ENCODE peak calls at places on chromosomes 11 and 22, in four cellular contexts. P is nephron progenitor cell, S is endothelial cell, F is fibroblast of lung. N is an unnamed sample.

GRCh38 chr11:17531818-17532131 is 12.4 kb downstream of the USH1C start:
- DNase-seq in P (no peak), S (no peak), F (peak; percentile 63), N (peak; percentile 78)

GRCh38 chr11:66987158-66987620 is 12.1 kb downstream of the C11orf86 start:
- DNase-seq in P (peak; percentile 33), S (no peak), F (no peak), N (no peak)

GRCh38 chr22:29870574-29870973 is 12.4 kb upstream of the MTMR3 start:
- DNase-seq in P (no peak), S (no peak), F (peak; percentile 48), N (no peak)

GRCh38 chr11:73889019-73889418 is 12.2 kb downstream of the PAAF1 start:
- DNase-seq in P (no peak), S (no peak), F (peak; percentile 56), N (no peak)

GRCh38 chr11:126918556-126918955 is 82.0 kb downstream of the KIRREL3 start:
- DNase-seq in P (no peak), S (no peak), F (peak; percentile 42), N (peak; percentile 27)

GRCh38 chr11:46477136-46477535 is 85.6 kb upstream of the CHRM4 start:
- DNase-seq in P (no peak), S (no peak), F (no peak), N (no peak)

GRCh38 chr11:69770525-69770924 is 4.6 kb downstream of the FGF4 start:
- DNase-seq in P (no peak), S (no peak), F (no peak), N (no peak)

GRCh38 chr22:39999144-39999757 is 4.5 kb downstream of the FAM83F start:
- DNase-seq in P (peak; percentile 38), S (no peak), F (peak; percentile 50), N (peak; percentile 61)

GRCh38 chr22:19814428-19814827 is 40.2 kb downstream of the GNB1L start:
- DNase-seq in P (no peak), S (no peak), F (no peak), N (no peak)

GRCh38 chr22:26462971-26463661 is 20.5 kb downstream of the HPS4 start:
- DNase-seq in P (peak; percentile 51), S (no peak), F (peak; percentile 52), N (no peak)

GRCh38 chr22:38843716-38844660 is at the start of gene NPTXR:
- DNase-seq in P (peak; percentile 68), S (peak; percentile 50), F (peak; percentile 50), N (peak; percentile 13)

GRCh38 chr11:9320047-9320446 is 5.7 kb upstream of the TMEM41B start:
- DNase-seq in P (no peak), S (no peak), F (peak; percentile 14), N (no peak)

GRCh38 chr22:37454857-37455686 is 27.8 kb upstream of the ELFN2 start:
- DNase-seq in P (peak; percentile 33), S (no peak), F (peak; percentile 96), N (peak; percentile 80)

GRCh38 chr22:47192106-47192650 is 429.7 kb downstream of the TBC1D22A start:
- DNase-seq in P (no peak), S (no peak), F (no peak), N (no peak)

GRCh38 chr11:47254381-47254780 is 3.4 kb upstream of the NR1H3 start:
- DNase-seq in P (no peak), S (no peak), F (no peak), N (no peak)

GRCh38 chr11:57301711-57302423 is 22.9 kb downstream of the TNKS1BP1 start:
- DNase-seq in P (no peak), S (no peak), F (no peak), N (no peak)

GRCh38 chr11:19729141-19729540 is 16.5 kb downstream of the NAV2 start:
- DNase-seq in P (no peak), S (no peak), F (no peak), N (no peak)

GRCh38 chr22:41808400-41808799 is 7.9 kb downstream of the CCDC134 start:
- DNase-seq in P (no peak), S (no peak), F (no peak), N (no peak)

GRCh38 chr11:86955111-86955673 is at the start of gene FZD4:
- DNase-seq in P (peak; percentile 94), S (peak; percentile 94), F (peak; percentile 88), N (peak; percentile 81)

GRCh38 chr11:202490-202889 is 4.7 kb downstream of the BET1L start:
- DNase-seq in P (no peak), S (no peak), F (no peak), N (no peak)

GRCh38 chr11:70611166-70611565 is 212.8 kb downstream of the CTTN start:
- DNase-seq in P (no peak), S (no peak), F (no peak), N (no peak)

GRCh38 chr22:22879675-22880029 is 8.0 kb upstream of the IGLL5 start:
- DNase-seq in P (no peak), S (no peak), F (no peak), N (no peak)
- TF ChIP-seq CTCF in P (no peak), S (no peak), F (no peak), N (no peak)

GRCh38 chr11:62122076-62122475 is 1.7 kb upstream of the INCENP start:
- DNase-seq in P (no peak), S (no peak), F (no peak), N (no peak)
- TF ChIP-seq CTCF in P (no peak), S (no peak), F (peak; percentile 35), N (peak; percentile 44)

DNA sequence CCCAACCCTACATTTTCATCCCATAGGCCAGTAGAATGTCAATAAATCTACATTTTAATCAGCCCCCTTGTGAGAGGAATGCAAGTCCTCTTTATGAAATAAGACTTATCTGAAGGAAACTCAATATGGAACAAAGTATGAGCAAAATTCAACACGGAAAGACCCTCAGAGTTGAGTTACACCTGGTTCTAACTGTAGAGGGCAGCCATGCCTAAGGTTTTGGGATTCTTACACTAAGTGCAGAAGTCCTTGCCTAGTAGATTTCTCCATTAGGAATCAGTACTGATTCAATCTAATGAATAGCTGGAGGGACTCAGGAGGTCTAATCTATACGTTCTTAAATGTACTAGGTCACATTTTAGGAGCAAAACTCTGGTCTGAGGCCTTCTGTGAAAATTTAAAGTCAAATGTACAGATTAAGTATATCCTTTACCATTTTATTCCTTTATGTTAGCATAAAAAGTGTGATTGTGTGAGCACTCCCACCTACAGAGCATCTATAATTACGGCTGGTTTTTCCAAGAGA is 904.5 kb downstream of the DLG2 start:
- DNase-seq in P (peak; percentile 10), S (no peak), F (no peak), N (no peak)
- TF ChIP-seq CTCF in P (peak; percentile 13), S (no peak), F (no peak), N (no peak)

DNA sequence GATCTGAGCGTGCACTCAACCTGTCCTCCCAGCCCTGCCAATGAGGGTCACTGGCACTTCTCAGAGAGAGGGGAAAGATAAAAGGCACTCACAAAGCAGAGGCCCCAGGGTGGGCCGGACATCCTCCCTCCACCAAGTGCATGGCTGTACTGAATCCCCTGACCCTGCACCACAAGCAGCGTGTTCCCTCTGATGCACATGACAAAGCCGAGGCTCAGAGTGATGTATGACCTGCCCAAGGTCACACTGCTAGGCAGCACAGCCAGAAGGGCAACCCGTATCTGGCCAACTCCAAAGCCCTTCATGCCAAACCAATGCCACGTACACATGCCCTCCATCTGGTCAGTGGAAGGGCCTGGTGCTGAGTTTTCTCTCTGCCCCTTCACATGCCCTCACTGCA is 22.1 kb downstream of the SPATA19 start:
- DNase-seq in P (no peak), S (no peak), F (no peak), N (no peak)
- TF ChIP-seq CTCF in P (no peak), S (no peak), F (no peak), N (no peak)

GRCh38 chr22:21641417-21641794 is 696 bp upstream of the SDF2L1 start:
- DNase-seq in P (peak; percentile 51), S (peak; percentile 59), F (peak; percentile 42), N (peak; percentile 51)

GRCh38 chr22:21640810-21641209 is 1.3 kb upstream of the SDF2L1 start:
- DNase-seq in P (no peak), S (no peak), F (no peak), N (no peak)

GRCh38 chr22:21643533-21644357 is 1.6 kb downstream of the SDF2L1 start:
- DNase-seq in P (no peak), S (no peak), F (no peak), N (no peak)

GRCh38 chr22:21642584-21643448 is 714 bp downstream of the SDF2L1 start:
- DNase-seq in P (peak; percentile 67), S (peak; percentile 75), F (peak; percentile 37), N (peak; percentile 45)

GRCh38 chr22:21641795-21642583 is at the start of gene SDF2L1:
- DNase-seq in P (peak; percentile 97), S (peak; percentile 98), F (peak; percentile 99), N (peak; percentile 98)
- TF ChIP-seq CTCF in P (no peak), S (no peak), F (no peak), N (peak; percentile 63)

GRCh38 chr11:21933095-21933494 is 259.8 kb upstream of the ANO5 start:
- DNase-seq in P (no peak), S (no peak), F (no peak), N (no peak)
- TF ChIP-seq CTCF in P (peak; percentile 52), S (peak; percentile 73), F (no peak), N (peak; percentile 60)

GRCh38 chr11:34791725-34792124 is 124.5 kb downstream of the APIP start:
- DNase-seq in P (no peak), S (no peak), F (no peak), N (no peak)

GRCh38 chr11:34789196-34789834 is 126.9 kb downstream of the APIP start:
- DNase-seq in P (no peak), S (no peak), F (no peak), N (no peak)

GRCh38 chr11:34788642-34789041 is 127.5 kb downstream of the APIP start:
- DNase-seq in P (no peak), S (no peak), F (no peak), N (no peak)

GRCh38 chr11:34792143-34792542 is 124.0 kb downstream of the APIP start:
- DNase-seq in P (no peak), S (no peak), F (no peak), N (no peak)

GRCh38 chr11:34790620-34791019 is 125.6 kb downstream of the APIP start:
- DNase-seq in P (no peak), S (no peak), F (no peak), N (no peak)
- TF ChIP-seq CTCF in P (no peak), S (no peak), F (no peak), N (peak; percentile 24)

GRCh38 chr22:31269892-31270574 is 22.3 kb downstream of the PIK3IP1 start:
- DNase-seq in P (no peak), S (no peak), F (no peak), N (no peak)
- TF ChIP-seq CTCF in P (no peak), S (no peak), F (no peak), N (no peak)

GRCh38 chr11:125624756-125625213 is at the start of gene CHEK1:
- DNase-seq in P (no peak), S (no peak), F (no peak), N (no peak)

GRCh38 chr11:125625594-125626380 is 824 bp downstream of the CHEK1 start:
- DNase-seq in P (peak; percentile 90), S (peak; percentile 91), F (peak; percentile 87), N (peak; percentile 85)

GRCh38 chr11:125625225-125625593 is 246 bp downstream of the CHEK1 start:
- DNase-seq in P (no peak), S (no peak), F (no peak), N (no peak)

GRCh38 chr11:125627236-125627910 is 2.4 kb downstream of the CHEK1 start:
- DNase-seq in P (no peak), S (no peak), F (peak; percentile 62), N (no peak)

GRCh38 chr11:125626381-125626950 is 1.5 kb downstream of the CHEK1 start:
- DNase-seq in P (no peak), S (no peak), F (no peak), N (peak; percentile 81)
- TF ChIP-seq CTCF in P (no peak), S (no peak), F (peak; percentile 20), N (peak; percentile 68)